ENCODE peak calls at places on chromosomes 4 and X, in seven cellular contexts. R is NCI-H748 treated with DMSO at 0.1 percent for 48 hours, K is Kasumi-1, O is SW 1271, A is ovary, C is left cardiac atrium, I is epithelial cell of esophagus. F is an unnamed sample.
A peak's percentile ranks its signal among the peaks of the same experiment; 100 is the strongest.

GRCh38 chr4:25098964-25099843 is 61.0 kb downstream of the SEPSECS start:
- DNase-seq in K (no peak), R (no peak), A (peak; percentile 60), O (no peak), I (peak; percentile 54), C (peak; percentile 83), F (no peak)

GRCh38 chr4:134777626-134778025 is 576.0 kb upstream of the PABPC4L start:
- DNase-seq in A (no peak), K (peak; percentile 6), O (no peak), R (peak; percentile 46), C (no peak), I (peak; percentile 46), F (peak; percentile 46)

GRCh38 chr4:47933798-47934197 is 19.4 kb upstream of the NFXL1 start:
- DNase-seq in K (peak; percentile 90), I (peak; percentile 46), C (no peak), A (no peak), R (no peak), O (peak; percentile 29), F (peak; percentile 23)

GRCh38 chr4:126647320-126647719 is 985.4 kb upstream of the INTU start:
- DNase-seq in O (no peak), C (no peak), K (no peak), R (no peak), A (no peak), I (no peak), F (no peak)

GRCh38 chrX:45324941-45325340 is 124.3 kb upstream of the DIPK2B start:
- DNase-seq in R (no peak), A (no peak), I (no peak), K (no peak), O (no peak), C (no peak), F (no peak)

GRCh38 chr4:73451404-73451803 is 15.4 kb downstream of the AFP start:
- DNase-seq in A (no peak), K (no peak), O (no peak), R (peak; percentile 74), C (no peak), I (no peak), F (peak; percentile 94)

GRCh38 chr4:135240796-135241195 is 1039.2 kb upstream of the PABPC4L start:
- DNase-seq in I (no peak), A (no peak), O (no peak), C (no peak), R (no peak), K (no peak), F (no peak)

GRCh38 chrX:46446727-46447378 is 98.4 kb downstream of the ZNF674 start:
- DNase-seq in O (peak; percentile 39), A (peak; percentile 88), C (peak; percentile 89), R (peak; percentile 53), K (peak; percentile 54), I (peak; percentile 53), F (peak; percentile 82)

GRCh38 chrX:2502668-2503519 is 2.1 kb upstream of the DHRSX start:
- DNase-seq in R (no peak), C (no peak), I (peak; percentile 29), A (no peak), O (no peak), K (no peak), F (no peak)

GRCh38 chrX:106940068-106940467 is 19.9 kb downstream of the CLDN2 start:
- DNase-seq in C (no peak), R (no peak), A (no peak), I (no peak), O (no peak), K (no peak), F (no peak)

GRCh38 chr4:95889662-95890061 is 49.8 kb downstream of the PDHA2 start:
- DNase-seq in O (no peak), I (peak; percentile 61), C (no peak), K (peak; percentile 48), R (no peak), A (no peak), F (no peak)

GRCh38 chrX:24298191-24298590 is 15.7 kb downstream of the SUPT20HL2 start:
- DNase-seq in K (no peak), O (no peak), C (no peak), I (no peak), A (no peak), R (no peak), F (no peak)

GRCh38 chr4:173040200-173040599 is 128.4 kb upstream of the GALNT7 start:
- DNase-seq in O (no peak), C (no peak), A (peak; percentile 25), K (peak; percentile 26), I (no peak), R (no peak), F (peak; percentile 10)

GRCh38 chr4:54585321-54586000 is 72.3 kb upstream of the KIT start:
- DNase-seq in K (no peak), O (no peak), I (peak; percentile 29), C (no peak), A (no peak), R (no peak), F (no peak)

GRCh38 chrX:119698835-119699234 is 5.9 kb upstream of the SEPTIN6 start:
- DNase-seq in I (peak; percentile 52), O (no peak), R (peak; percentile 64), K (peak; percentile 64), A (no peak), C (no peak), F (peak; percentile 47)

GRCh38 chr4:138192113-138192512 is 50.0 kb downstream of the SLC7A11 start:
- DNase-seq in K (no peak), I (peak; percentile 57), O (no peak), C (no peak), A (no peak), R (no peak), F (no peak)

GRCh38 chr4:48748949-48749596 is 31.0 kb downstream of the FRYL start:
- DNase-seq in O (no peak), C (no peak), I (no peak), R (no peak), A (no peak), K (no peak), F (no peak)

GRCh38 chr4:125520258-125520990 is 205.7 kb downstream of the FAT4 start:
- DNase-seq in R (no peak), O (no peak), K (no peak), A (no peak), C (no peak), I (no peak), F (no peak)

GRCh38 chrX:39907964-39908616 is 189.7 kb downstream of the BCOR start:
- DNase-seq in I (peak; percentile 87), K (no peak), C (peak; percentile 58), O (peak; percentile 36), R (no peak), A (peak; percentile 72), F (no peak)

GRCh38 chr4:151173751-151174325 is 74.4 kb downstream of the RPS3A start:
- DNase-seq in C (peak; percentile 36), K (no peak), O (no peak), R (no peak), A (peak; percentile 51), I (no peak), F (no peak)

GRCh38 chr4:105417624-105418023 is 56.2 kb downstream of the PPA2 start:
- DNase-seq in I (no peak), C (no peak), R (no peak), O (no peak), K (no peak), A (no peak), F (no peak)

GRCh38 chr4:69323284-69323683 is 43.0 kb downstream of the UGT2B28 start:
- DNase-seq in R (no peak), K (no peak), C (no peak), I (no peak), O (no peak), A (no peak), F (no peak)

GRCh38 chr4:1385373-1386340 is 20.6 kb downstream of the NKX1-1 start:
- DNase-seq in R (no peak), C (peak; percentile 11), I (no peak), O (no peak), A (no peak), K (no peak), F (no peak)

GRCh38 chrX:74421181-74422028 is at the start of gene SLC16A2:
- DNase-seq in C (peak; percentile 75), R (peak; percentile 17), K (peak; percentile 55), O (peak; percentile 5), A (peak; percentile 80), I (peak; percentile 68), F (peak; percentile 32)

GRCh38 chr4:109977854-109978501 is 65.3 kb downstream of the EGF start:
- DNase-seq in A (no peak), R (peak; percentile 3), C (no peak), O (no peak), I (peak; percentile 68), K (peak; percentile 67), F (peak; percentile 8)

GRCh38 chr4:137384476-137384875 is 147.8 kb downstream of the PCDH18 start:
- DNase-seq in I (no peak), A (no peak), R (no peak), C (no peak), K (no peak), O (no peak), F (no peak)

GRCh38 chr4:948101-948935 is 16.1 kb downstream of the TMEM175 start:
- DNase-seq in A (no peak), O (no peak), I (no peak), R (no peak), C (no peak), K (no peak), F (no peak)

GRCh38 chr4:113645771-113646455 is 115.6 kb downstream of the CAMK2D start:
- DNase-seq in C (no peak), I (peak; percentile 74), R (no peak), O (no peak), A (no peak), K (no peak), F (no peak)

GRCh38 chr4:144494280-144494679 is 151.7 kb upstream of the HHIP start:
- DNase-seq in K (no peak), A (no peak), I (peak; percentile 39), O (no peak), C (no peak), R (no peak), F (no peak)

GRCh38 chr4:39514888-39515401 is 12.3 kb downstream of the UGDH start:
- DNase-seq in A (peak; percentile 61), I (peak; percentile 80), O (no peak), K (no peak), R (no peak), C (no peak), F (no peak)

GRCh38 chr4:54745031-54745770 is 87.4 kb downstream of the KIT start:
- DNase-seq in R (no peak), I (peak; percentile 35), K (no peak), C (no peak), O (no peak), A (no peak), F (no peak)

GRCh38 chr4:113540859-113541258 is 220.7 kb downstream of the CAMK2D start:
- DNase-seq in C (no peak), I (no peak), A (no peak), R (no peak), K (no peak), O (no peak), F (no peak)

GRCh38 chr4:143433231-143433630 is 80.3 kb upstream of the SMARCA5 start:
- DNase-seq in O (no peak), K (no peak), C (no peak), R (no peak), A (no peak), I (no peak), F (no peak)

GRCh38 chr4:163662761-163663160 is 168.3 kb downstream of the TMA16 start:
- DNase-seq in C (no peak), R (no peak), O (no peak), I (no peak), K (no peak), A (no peak), F (no peak)

GRCh38 chrX:153245288-153245731 is 66.2 kb downstream of the MAGEA1 start:
- DNase-seq in I (peak; percentile 43), O (no peak), K (no peak), C (no peak), A (no peak), R (peak; percentile 11), F (no peak)

GRCh38 chr4:2791518-2792395 is 1.1 kb upstream of the SH3BP2 start:
- DNase-seq in I (no peak), R (no peak), C (peak; percentile 35), A (peak; percentile 31), O (no peak), K (no peak), F (no peak)

GRCh38 chr4:97720869-97721432 is 422.3 kb downstream of the STPG2 start:
- DNase-seq in R (peak; percentile 62), C (no peak), O (no peak), K (peak; percentile 64), I (peak; percentile 67), A (no peak), F (peak; percentile 19)

GRCh38 chr4:36209941-36210663 is 34.2 kb downstream of the ARAP2 start:
- DNase-seq in O (no peak), R (no peak), A (no peak), I (no peak), C (no peak), K (no peak), F (no peak)

F was measured in NCI-H2081.